ENCODE peak calls at places on chromosomes 16 and 17, in four cellular contexts. F, B, Y and C are unnamed samples.

GRCh38 chr16:57098188-57098841 is 5.9 kb downstream of the CPNE2 start:
- DNase-seq in B (no peak), Y (no peak), F (no peak), C (no peak)

GRCh38 chr16:85387731-85388295 is 225.3 kb upstream of the GSE1 start:
- DNase-seq in B (no peak), F (no peak), Y (no peak), C (no peak)

GRCh38 chr16:1073262-1073558 is 663 bp downstream of the SSTR5 start:
- DNase-seq in B (no peak), Y (no peak), F (no peak), C (no peak)

GRCh38 chr17:3602499-3602898 is 6.7 kb downstream of the TRPV1 start:
- DNase-seq in Y (no peak), F (no peak), B (no peak), C (peak)

GRCh38 chr16:64370112-64370511 is 751.8 kb downstream of the CDH11 start:
- DNase-seq in F (no peak), B (no peak), Y (no peak), C (no peak)

GRCh38 chr16:67029249-67030096 is 524 bp downstream of the CBFB start:
- DNase-seq in F (peak), B (peak), Y (no peak), C (peak)

GRCh38 chr17:5873781-5874180 is 196.4 kb upstream of the WSCD1 start:
- DNase-seq in B (no peak), Y (no peak), F (no peak), C (no peak)

GRCh38 chr16:24758986-24759385 is 29.5 kb downstream of the TNRC6A start:
- DNase-seq in Y (no peak), B (no peak), F (no peak), C (no peak)

GRCh38 chr17:30235386-30236296 is at the start of gene SLC6A4:
- DNase-seq in F (no peak), B (no peak), Y (no peak), C (no peak)

GRCh38 chr17:46770818-46771600 is 47.5 kb downstream of the WNT3 start:
- DNase-seq in F (no peak), B (peak), Y (peak), C (peak)

GRCh38 chr16:67884-68789 is 4.3 kb downstream of the RHBDF1 start:
- DNase-seq in B (no peak), Y (no peak), F (no peak), C (no peak)

GRCh38 chr16:28553776-28554633 is at the start of gene SGF29:
- DNase-seq in F (peak), Y (peak), B (peak), C (peak)

GRCh38 chr16:15518412-15519351 is 84.3 kb downstream of the BMERB1 start:
- DNase-seq in F (no peak), Y (no peak), B (no peak), C (no peak)

GRCh38 chr17:79192503-79193500 is 118.2 kb downstream of the ENGASE start:
- DNase-seq in Y (no peak), F (no peak), B (peak), C (peak)

GRCh38 chr17:65228734-65229390 is 91.7 kb downstream of the RGS9 start:
- DNase-seq in Y (no peak), F (no peak), B (peak), C (peak)

GRCh38 chr17:39629494-39629880 is 2.7 kb downstream of the PPP1R1B start:
- DNase-seq in F (no peak), B (no peak), Y (no peak), C (no peak)

GRCh38 chr16:85354623-85355514 is 242.6 kb upstream of the CIBAR2 start:
- DNase-seq in Y (peak), F (no peak), B (no peak), C (no peak)

GRCh38 chr16:20612551-20613470 is 36.6 kb upstream of the ACSM2B start:
- DNase-seq in F (no peak), B (no peak), Y (no peak), C (no peak)